ENCODE peak calls at places on chromosomes 4 and X, in four cellular contexts. A, U, K and S are unnamed samples.

GRCh38 chrX:120213438-120214265 is 37.0 kb upstream of the ZBTB33 start:
- DNase-seq in A (peak; percentile 46), U (peak; percentile 61), K (peak; percentile 56), S (peak; percentile 69)

GRCh38 chr4:28073860-28074555 is 1213.4 kb downstream of the STIM2 start:
- DNase-seq in A (no peak), U (no peak), K (no peak), S (peak; percentile 52)

GRCh38 chrX:10166731-10167149 is 10.0 kb downstream of the CLCN4 start:
- DNase-seq in A (peak; percentile 35), U (no peak), K (no peak), S (no peak)

GRCh38 chr4:85790582-85790981 is 315.6 kb downstream of the ARHGAP24 start:
- DNase-seq in A (no peak), U (no peak), K (no peak), S (no peak)

GRCh38 chr4:153466637-153467153 is 535 bp downstream of the TMEM131L start:
- DNase-seq in A (no peak), U (peak; percentile 59), K (no peak), S (no peak)

GRCh38 chr4:146340798-146341197 is 126.5 kb downstream of the REELD1 start:
- DNase-seq in A (peak; percentile 25), U (no peak), K (no peak), S (no peak)

GRCh38 chrX:118727686-118728339 is 407 bp downstream of the IL13RA1 start:
- DNase-seq in A (peak; percentile 33), U (no peak), K (no peak), S (no peak)

GRCh38 chr4:6727081-6727942 is 11.3 kb downstream of the BLOC1S4 start:
- DNase-seq in A (no peak), U (peak; percentile 83), K (no peak), S (peak; percentile 67)

GRCh38 chr4:169745291-169745690 is 12.5 kb downstream of the HPF1 start:
- DNase-seq in A (no peak), U (no peak), K (no peak), S (no peak)

GRCh38 chr4:25531272-25531671 is 124.4 kb upstream of the SLC34A2 start:
- DNase-seq in A (no peak), U (no peak), K (no peak), S (no peak)

GRCh38 chr4:28842271-28842670 is 1877.9 kb upstream of the PCDH7 start:
- DNase-seq in A (no peak), U (no peak), K (no peak), S (no peak)

GRCh38 chr4:141646969-141647368 is 10.6 kb downstream of the IL15 start:
- DNase-seq in A (no peak), U (no peak), K (no peak), S (no peak)

GRCh38 chr4:85376285-85376684 is 98.7 kb upstream of the ARHGAP24 start:
- DNase-seq in A (no peak), U (no peak), K (no peak), S (no peak)

GRCh38 chr4:152090543-152090942 is 329.7 kb upstream of the GATB start:
- DNase-seq in A (peak; percentile 22), U (no peak), K (no peak), S (peak; percentile 36)

GRCh38 chr4:153114771-153115321 is 89.4 kb upstream of the TRIM2 start:
- DNase-seq in A (no peak), U (no peak), K (no peak), S (no peak)

GRCh38 chr4:128517096-128517738 is 229.6 kb upstream of the PGRMC2 start:
- DNase-seq in A (no peak), U (no peak), K (no peak), S (no peak)